ENCODE peak calls at places on chromosomes 13 and 19, in six cellular contexts. N, D, H, R, G and T are unnamed samples.

GRCh38 chr13:40318366-40318765 is 348.1 kb downstream of the FOXO1 start:
- DNase-seq in N (peak), D (no peak), H (no peak), R (no peak), G (peak), T (no peak)

GRCh38 chr19:47232422-47233211 is 1.6 kb upstream of the BBC3 start:
- DNase-seq in N (no peak), D (peak), H (no peak), R (peak), G (peak), T (peak)

GRCh38 chr19:50417850-50418185 is 920 bp upstream of the SPIB start:
- DNase-seq in N (no peak), D (no peak), H (no peak), R (no peak), G (no peak), T (no peak)

GRCh38 chr19:543912-544608 is at the start of gene GZMM:
- DNase-seq in N (no peak), D (no peak), H (no peak), R (no peak), G (no peak), T (no peak)

GRCh38 chr13:37306778-37307544 is 201.5 kb upstream of the CSNK1A1L start:
- DNase-seq in N (no peak), D (no peak), H (no peak), R (no peak), G (no peak), T (no peak)

GRCh38 chr13:40376296-40376849 is 290.1 kb downstream of the FOXO1 start:
- DNase-seq in N (no peak), D (no peak), H (no peak), R (no peak), G (no peak), T (no peak)

GRCh38 chr13:44243198-44243852 is 130.3 kb upstream of the SERP2 start:
- DNase-seq in N (no peak), D (peak), H (no peak), R (no peak), G (peak), T (peak)

GRCh38 chr13:65378943-65379519 is 1851.1 kb downstream of the PCDH9 start:
- DNase-seq in N (no peak), D (no peak), H (no peak), R (no peak), G (no peak), T (no peak)

GRCh38 chr13:27353166-27353583 is 71.2 kb upstream of the GTF3A start:
- DNase-seq in N (no peak), D (peak), H (no peak), R (peak), G (no peak), T (no peak)

GRCh38 chr19:36225219-36225892 is 10.4 kb downstream of the ZNF146 start:
- DNase-seq in N (no peak), D (no peak), H (no peak), R (no peak), G (no peak), T (no peak)

GRCh38 chr13:36919206-36919832 is 719 bp downstream of the SMAD9 start:
- DNase-seq in N (peak), D (no peak), H (no peak), R (no peak), G (peak), T (peak)

GRCh38 chr19:34985249-34986022 is 14.7 kb upstream of the GRAMD1A start:
- DNase-seq in N (no peak), D (no peak), H (no peak), R (no peak), G (peak), T (no peak)

GRCh38 chr19:45667620-45668341 is at the start of gene GIPR:
- DNase-seq in N (no peak), D (peak), H (no peak), R (peak), G (peak), T (peak)

GRCh38 chr19:13095934-13096890 is 6.4 kb downstream of the LYL1 start:
- DNase-seq in N (no peak), D (no peak), H (no peak), R (no peak), G (no peak), T (no peak)

GRCh38 chr13:25468330-25469178 is 96.8 kb downstream of the ATP8A2 start:
- DNase-seq in N (peak), D (peak), H (no peak), R (no peak), G (no peak), T (no peak)

GRCh38 chr19:7292950-7293794 is 1.0 kb downstream of the INSR start:
- DNase-seq in N (peak), D (peak), H (peak), R (no peak), G (peak), T (no peak)

GRCh38 chr13:27476943-27477681 is 26.7 kb upstream of the MTIF3 start:
- DNase-seq in N (no peak), D (peak), H (no peak), R (peak), G (peak), T (peak)

GRCh38 chr13:35784286-35784951 is 307.9 kb upstream of the MAB21L1 start:
- DNase-seq in N (no peak), D (no peak), H (no peak), R (no peak), G (no peak), T (no peak)

GRCh38 chr13:40599146-40599545 is 67.3 kb downstream of the FOXO1 start:
- DNase-seq in N (no peak), D (no peak), H (no peak), R (no peak), G (no peak), T (no peak)

GRCh38 chr13:100356889-100357288 is 231.7 kb downstream of the GGACT start:
- DNase-seq in N (no peak), D (no peak), H (peak), R (no peak), G (no peak), T (no peak)

GRCh38 chr13:100229603-100230002 is 140.7 kb downstream of the PCCA start:
- DNase-seq in N (no peak), D (no peak), H (no peak), R (no peak), G (no peak), T (no peak)

GRCh38 chr13:45721203-45721731 is 19.1 kb downstream of the CBY2 start:
- DNase-seq in N (no peak), D (no peak), H (no peak), R (no peak), G (no peak), T (no peak)